ENCODE peak calls at places on chromosomes 6 and 20, in seven cellular contexts. N is AG10803, H is choroid plexus epithelial cell, T is cardiac fibroblast, S is MCF 10A, A is endothelial cell, Y is GM13977. E is an unnamed sample.

GRCh38 chr6:71394001-71394432 is 105.4 kb downstream of the OGFRL1 start:
- DNase-seq in N (peak; percentile 87), S (peak; percentile 59), H (peak; percentile 78), A (no peak), T (peak; percentile 82), Y (no peak), E (no peak)

GRCh38 chr20:38804682-38805501 is 605 bp upstream of the PPP1R16B start:
- DNase-seq in N (no peak), A (peak; percentile 62), Y (peak; percentile 63), S (no peak), H (no peak), T (peak; percentile 21), E (no peak)

GRCh38 chr6:35402136-35402855 is 49.8 kb upstream of the FANCE start:
- DNase-seq in T (no peak), S (no peak), N (no peak), Y (peak; percentile 51), H (no peak), A (no peak), E (no peak)

GRCh38 chr20:18313410-18313809 is 25.1 kb downstream of the ZNF133 start:
- DNase-seq in Y (no peak), S (no peak), A (no peak), T (no peak), N (no peak), H (no peak), E (no peak)

GRCh38 chr6:14881399-14881798 is 364.5 kb upstream of the JARID2 start:
- DNase-seq in Y (no peak), A (no peak), N (peak; percentile 69), T (peak; percentile 79), S (peak; percentile 82), H (peak; percentile 47), E (no peak)

GRCh38 chr20:6496874-6497273 is 270.6 kb upstream of the BMP2 start:
- DNase-seq in N (no peak), T (no peak), Y (no peak), S (no peak), A (no peak), H (no peak), E (no peak)

GRCh38 chr6:81875776-81876293 is 123.4 kb upstream of the TENT5A start:
- DNase-seq in Y (no peak), N (no peak), A (no peak), H (no peak), S (no peak), T (no peak), E (no peak)

GRCh38 chr6:31680841-31681671 is at the start of gene LY6G5C:
- DNase-seq in N (peak; percentile 89), A (peak; percentile 63), H (peak; percentile 96), Y (peak; percentile 81), S (peak; percentile 81), T (peak; percentile 92), E (no peak)

GRCh38 chr6:158654498-158654897 is 4.6 kb downstream of the SYTL3 start:
- DNase-seq in T (peak; percentile 93), S (peak; percentile 48), Y (no peak), A (no peak), N (peak; percentile 94), H (peak; percentile 66), E (no peak)

GRCh38 chr6:169274761-169275160 is 21.1 kb upstream of the THBS2 start:
- DNase-seq in T (peak; percentile 56), Y (no peak), A (no peak), H (peak; percentile 34), N (peak; percentile 43), S (no peak), E (no peak)

GRCh38 chr6:158066161-158066781 is 84.6 kb downstream of the SYNJ2 start:
- DNase-seq in Y (no peak), S (no peak), A (no peak), T (no peak), H (no peak), N (no peak), E (peak; percentile 58)

GRCh38 chr6:112839525-112839961 is 492.4 kb downstream of the RFPL4B start:
- DNase-seq in Y (no peak), H (peak; percentile 78), T (peak; percentile 64), A (no peak), N (peak; percentile 79), S (peak; percentile 1), E (no peak)

GRCh38 chr6:119594907-119595306 is 245.3 kb upstream of the MAN1A1 start:
- DNase-seq in A (no peak), T (no peak), Y (no peak), S (peak; percentile 52), N (no peak), H (no peak), E (no peak)

GRCh38 chr20:8951136-8951535 is 117.8 kb upstream of the PLCB4 start:
- DNase-seq in A (no peak), H (no peak), T (no peak), Y (no peak), N (no peak), S (no peak), E (no peak)

GRCh38 chr6:39952170-39952569 is 17.9 kb upstream of the MOCS1 start:
- DNase-seq in A (no peak), S (no peak), Y (no peak), T (peak; percentile 62), H (peak; percentile 50), N (peak; percentile 78), E (no peak)

GRCh38 chr6:55377150-55377549 is 49.9 kb downstream of the GFRAL start:
- DNase-seq in H (no peak), N (no peak), T (no peak), S (no peak), A (no peak), Y (no peak), E (no peak)

GRCh38 chr6:148240463-148240845 is 102.2 kb upstream of the SASH1 start:
- DNase-seq in N (peak; percentile 91), A (no peak), H (peak; percentile 68), Y (no peak), T (peak; percentile 79), S (no peak), E (no peak)

GRCh38 chr20:17657079-17657825 is 24.8 kb downstream of the RRBP1 start:
- DNase-seq in S (no peak), N (no peak), T (no peak), Y (no peak), A (no peak), H (no peak), E (no peak)

GRCh38 chr6:125910518-125910917 is 46.1 kb upstream of the HINT3 start:
- DNase-seq in A (no peak), T (peak; percentile 80), S (peak; percentile 71), N (peak; percentile 41), Y (peak; percentile 40), H (peak; percentile 53), E (no peak)

GRCh38 chr6:125904871-125905270 is 51.7 kb upstream of the HINT3 start:
- DNase-seq in H (peak; percentile 40), N (peak; percentile 58), S (peak; percentile 96), T (peak; percentile 56), A (no peak), Y (peak; percentile 16), E (no peak)

GRCh38 chr6:125906158-125906998 is 50.2 kb upstream of the HINT3 start:
- DNase-seq in Y (peak; percentile 15), S (peak; percentile 69), A (peak; percentile 69), H (peak; percentile 61), N (peak; percentile 12), T (peak; percentile 55), E (no peak)
- TF ChIP-seq CTCF in Y (peak; percentile 76), S (peak; percentile 59), A (peak; percentile 76), H (peak; percentile 95), N (peak; percentile 58), T (peak; percentile 96), E (peak; percentile 77)

GRCh38 chr6:123393333-123393732 is 243.4 kb downstream of the TRDN start:
- DNase-seq in T (peak; percentile 5), H (peak; percentile 34), A (no peak), S (peak; percentile 47), N (no peak), Y (no peak), E (no peak)
- TF ChIP-seq CTCF in T (no peak), H (peak; percentile 48), A (peak; percentile 22), S (peak; percentile 42), N (peak; percentile 19), Y (no peak), E (peak; percentile 76)

GRCh38 chr6:130421567-130421966 is 55.8 kb downstream of the TMEM200A start:
- DNase-seq in Y (no peak), N (peak; percentile 75), A (no peak), H (peak; percentile 88), S (no peak), T (peak; percentile 82), E (no peak)

GRCh38 chr6:130423044-130423443 is 57.2 kb downstream of the TMEM200A start:
- DNase-seq in Y (no peak), T (no peak), S (no peak), H (no peak), N (no peak), A (no peak), E (no peak)

GRCh38 chr6:130426078-130426726 is 60.4 kb downstream of the TMEM200A start:
- DNase-seq in N (no peak), A (no peak), H (peak; percentile 58), S (peak; percentile 35), T (no peak), Y (no peak), E (no peak)

GRCh38 chr6:130425532-130425931 is 59.7 kb downstream of the TMEM200A start:
- DNase-seq in H (peak; percentile 34), T (no peak), A (no peak), Y (no peak), S (no peak), N (peak; percentile 48), E (no peak)

DNA sequence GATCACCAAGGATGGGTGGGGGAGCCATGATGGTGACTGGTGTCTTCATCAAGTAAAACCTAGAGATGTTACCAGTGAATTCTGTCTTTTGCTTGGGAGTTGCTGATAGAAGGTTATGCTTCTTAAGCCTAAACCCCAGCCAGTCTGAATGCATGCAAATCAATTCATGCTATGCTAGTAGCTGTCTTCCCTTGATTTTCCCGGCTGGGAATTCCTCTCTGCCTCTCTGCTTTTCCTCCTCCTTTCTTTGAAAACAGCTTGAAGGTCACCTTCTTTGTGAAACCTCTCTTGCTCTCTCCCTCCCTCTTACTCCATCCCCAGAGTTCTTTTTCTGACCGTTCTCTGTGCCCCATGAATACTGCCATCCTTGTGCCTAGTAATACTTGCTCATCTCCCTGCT is 58.9 kb downstream of the TMEM200A start:
- DNase-seq in S (no peak), N (no peak), A (no peak), T (no peak), Y (no peak), H (no peak), E (no peak)
- TF ChIP-seq CTCF in S (no peak), N (no peak), A (no peak), T (no peak), Y (no peak), H (no peak), E (no peak)

GRCh38 chr20:1800777-1801176 is 94.4 kb upstream of the SIRPA start:
- DNase-seq in T (peak; percentile 57), Y (peak; percentile 50), A (no peak), N (peak; percentile 50), H (peak; percentile 70), S (peak; percentile 38), E (no peak)
- TF ChIP-seq CTCF in T (peak; percentile 54), Y (peak; percentile 43), A (peak; percentile 46), N (peak; percentile 65), H (peak; percentile 67), S (peak; percentile 29), E (peak; percentile 80)

GRCh38 chr6:164396071-164397047 is 913.0 kb downstream of the C6orf118 start:
- DNase-seq in T (peak; percentile 29), A (no peak), N (peak; percentile 1), Y (peak; percentile 12), H (peak; percentile 31), S (peak; percentile 20), E (no peak)
- TF ChIP-seq CTCF in T (no peak), A (no peak), N (no peak), Y (no peak), H (no peak), S (no peak), E (no peak)

E was measured in chondrocyte.